ENCODE peak calls at places on chromosomes 11 and 22, in eight cellular contexts. B, K, G, H, E, R, C and D are unnamed samples.

GRCh38 chr11:70226967-70227366 is 23.9 kb downstream of the FADD start:
- DNase-seq in E (peak), R (no peak), G (no peak), K (no peak), C (no peak), B (no peak), H (no peak), D (no peak)

GRCh38 chr11:47946682-47947575 is 33.4 kb upstream of the PTPRJ start:
- DNase-seq in B (peak), H (peak), G (no peak), E (peak), K (no peak), C (peak), R (peak), D (no peak)

GRCh38 chr11:46896719-46897406 is 21.5 kb downstream of the LRP4 start:
- DNase-seq in H (no peak), B (no peak), K (peak), R (peak), C (no peak), G (no peak), E (no peak), D (no peak)

GRCh38 chr11:111913997-111914396 is 1.5 kb downstream of the HSPB2 start:
- DNase-seq in E (no peak), C (no peak), K (no peak), H (no peak), B (peak), R (peak), G (no peak), D (no peak)

GRCh38 chr11:12330491-12331231 is 46.7 kb upstream of the PARVA start:
- DNase-seq in H (no peak), E (no peak), B (no peak), G (no peak), K (no peak), R (no peak), C (no peak), D (no peak)

GRCh38 chr11:73198677-73199076 is 19.4 kb upstream of the P2RY2 start:
- DNase-seq in G (no peak), E (peak), H (no peak), C (no peak), K (no peak), R (peak), B (no peak), D (no peak)

GRCh38 chr11:884578-885070 is 26.0 kb downstream of the CHID1 start:
- DNase-seq in R (no peak), K (no peak), G (no peak), H (no peak), C (no peak), B (no peak), E (no peak), D (no peak)

GRCh38 chr11:112537846-112538330 is 277.2 kb upstream of the PLET1 start:
- DNase-seq in H (peak), G (no peak), B (no peak), K (no peak), C (no peak), R (no peak), E (peak), D (no peak)

GRCh38 chr22:24471570-24471969 is 23.6 kb upstream of the UPB1 start:
- DNase-seq in G (no peak), R (peak), C (no peak), B (peak), E (no peak), K (no peak), H (no peak), D (no peak)

GRCh38 chr11:82732734-82733443 is 775 bp downstream of the FAM181B start:
- DNase-seq in G (no peak), C (no peak), H (peak), B (no peak), R (no peak), E (no peak), K (no peak), D (no peak)

GRCh38 chr22:50418624-50419023 is 56.2 kb downstream of the SBF1 start:
- DNase-seq in E (no peak), B (no peak), R (no peak), H (no peak), K (no peak), C (no peak), G (no peak), D (no peak)

GRCh38 chr11:114448749-114449484 is 9.7 kb downstream of the REXO2 start:
- DNase-seq in K (no peak), B (no peak), E (no peak), R (no peak), H (no peak), C (no peak), G (no peak), D (no peak)

GRCh38 chr11:77081381-77081851 is 14.6 kb downstream of the CAPN5 start:
- DNase-seq in R (no peak), B (no peak), G (no peak), C (peak), H (no peak), E (no peak), K (no peak), D (peak)

GRCh38 chr11:77080643-77081210 is 14.0 kb downstream of the CAPN5 start:
- DNase-seq in E (no peak), G (no peak), H (no peak), R (peak), C (no peak), B (no peak), K (no peak), D (no peak)

GRCh38 chr11:77082838-77083552 is 16.2 kb downstream of the CAPN5 start:
- DNase-seq in R (peak), B (peak), H (no peak), G (peak), C (peak), E (no peak), K (no peak), D (peak)

GRCh38 chr11:77081976-77082836 is 15.4 kb downstream of the CAPN5 start:
- DNase-seq in K (no peak), E (no peak), B (peak), H (no peak), C (peak), R (no peak), G (no peak), D (peak)

DNA sequence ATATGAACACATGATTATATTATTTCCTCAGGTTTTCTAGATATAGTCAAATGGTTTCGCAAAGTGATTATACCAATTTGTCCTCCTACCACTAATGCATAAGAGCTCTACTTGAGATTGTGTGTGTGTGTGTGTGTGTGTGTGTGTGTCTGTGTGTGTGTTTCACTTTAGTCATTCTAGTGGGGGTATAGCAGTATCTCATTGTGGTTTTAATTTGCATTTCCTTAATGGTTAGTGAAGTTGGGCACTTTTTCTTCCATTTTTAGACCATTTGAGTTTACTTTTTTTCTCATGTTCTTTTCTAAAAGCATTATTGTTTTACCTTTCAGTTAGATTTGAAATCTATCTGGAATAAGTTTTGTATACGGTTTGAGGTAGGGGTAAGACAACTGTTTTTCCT is 12.9 kb downstream of the CAPN5 start:
- DNase-seq in B (no peak), E (no peak), C (no peak), K (no peak), R (no peak), H (no peak), G (no peak), D (no peak)
- TF ChIP-seq CTCF in B (no peak), E (no peak), C (no peak), K (no peak), R (no peak), H (no peak), G (no peak), D (no peak)

GRCh38 chr11:44659641-44660040 is 67.1 kb upstream of the TSPAN18 start:
- DNase-seq in H (no peak), C (no peak), E (no peak), K (no peak), R (no peak), B (peak), G (no peak), D (no peak)

GRCh38 chr11:44661311-44661717 is 65.4 kb upstream of the TSPAN18 start:
- DNase-seq in K (no peak), G (no peak), B (no peak), E (no peak), C (no peak), H (no peak), R (no peak), D (no peak)

GRCh38 chr11:44654596-44654995 is 72.2 kb upstream of the TSPAN18 start:
- DNase-seq in H (no peak), E (no peak), C (no peak), K (no peak), R (no peak), G (no peak), B (no peak), D (no peak)

GRCh38 chr11:44654057-44654456 is 72.7 kb upstream of the TSPAN18 start:
- DNase-seq in K (no peak), E (no peak), H (no peak), C (no peak), R (no peak), B (no peak), G (no peak), D (no peak)

GRCh38 chr11:44658451-44658850 is 68.3 kb upstream of the TSPAN18 start:
- DNase-seq in H (no peak), R (peak), B (no peak), K (no peak), C (no peak), E (no peak), G (no peak), D (no peak)
- TF ChIP-seq CTCF in H (no peak), R (peak), B (no peak), K (peak), C (no peak), E (peak), G (no peak), D (peak)

GRCh38 chr11:79021601-79022000 is 419.2 kb downstream of the TENM4 start:
- DNase-seq in B (no peak), K (no peak), H (no peak), C (no peak), R (no peak), G (no peak), E (no peak), D (no peak)

GRCh38 chr11:79025097-79025496 is 415.7 kb downstream of the TENM4 start:
- DNase-seq in C (no peak), R (no peak), E (no peak), B (no peak), K (no peak), H (no peak), G (no peak), D (no peak)

GRCh38 chr11:79018371-79018849 is 422.4 kb downstream of the TENM4 start:
- DNase-seq in K (no peak), B (no peak), E (no peak), G (no peak), R (peak), C (no peak), H (no peak), D (no peak)

GRCh38 chr11:79019277-79019676 is 421.6 kb downstream of the TENM4 start:
- DNase-seq in R (no peak), G (no peak), C (no peak), B (no peak), E (no peak), K (no peak), H (no peak), D (no peak)

GRCh38 chr11:79019981-79020380 is 420.8 kb downstream of the TENM4 start:
- DNase-seq in R (no peak), G (no peak), H (no peak), E (no peak), C (no peak), K (no peak), B (no peak), D (no peak)
- TF ChIP-seq CTCF in R (no peak), G (no peak), H (no peak), E (no peak), C (no peak), K (no peak), B (no peak), D (no peak)

GRCh38 chr22:38706885-38707180 is 1.1 kb downstream of the GTPBP1 start:
- DNase-seq in B (no peak), E (no peak), G (no peak), C (no peak), K (no peak), H (no peak), R (no peak), D (no peak)

GRCh38 chr22:38707346-38707745 is 1.6 kb downstream of the GTPBP1 start:
- DNase-seq in E (peak), B (no peak), K (no peak), R (peak), H (peak), G (no peak), C (no peak), D (no peak)

GRCh38 chr22:38704568-38705234 is 1.0 kb upstream of the GTPBP1 start:
- DNase-seq in K (no peak), C (no peak), B (no peak), R (peak), E (no peak), G (no peak), H (no peak), D (no peak)

GRCh38 chr22:38706101-38706884 is 549 bp downstream of the GTPBP1 start:
- DNase-seq in E (no peak), H (no peak), K (no peak), C (no peak), G (no peak), B (peak), R (peak), D (no peak)

DNA sequence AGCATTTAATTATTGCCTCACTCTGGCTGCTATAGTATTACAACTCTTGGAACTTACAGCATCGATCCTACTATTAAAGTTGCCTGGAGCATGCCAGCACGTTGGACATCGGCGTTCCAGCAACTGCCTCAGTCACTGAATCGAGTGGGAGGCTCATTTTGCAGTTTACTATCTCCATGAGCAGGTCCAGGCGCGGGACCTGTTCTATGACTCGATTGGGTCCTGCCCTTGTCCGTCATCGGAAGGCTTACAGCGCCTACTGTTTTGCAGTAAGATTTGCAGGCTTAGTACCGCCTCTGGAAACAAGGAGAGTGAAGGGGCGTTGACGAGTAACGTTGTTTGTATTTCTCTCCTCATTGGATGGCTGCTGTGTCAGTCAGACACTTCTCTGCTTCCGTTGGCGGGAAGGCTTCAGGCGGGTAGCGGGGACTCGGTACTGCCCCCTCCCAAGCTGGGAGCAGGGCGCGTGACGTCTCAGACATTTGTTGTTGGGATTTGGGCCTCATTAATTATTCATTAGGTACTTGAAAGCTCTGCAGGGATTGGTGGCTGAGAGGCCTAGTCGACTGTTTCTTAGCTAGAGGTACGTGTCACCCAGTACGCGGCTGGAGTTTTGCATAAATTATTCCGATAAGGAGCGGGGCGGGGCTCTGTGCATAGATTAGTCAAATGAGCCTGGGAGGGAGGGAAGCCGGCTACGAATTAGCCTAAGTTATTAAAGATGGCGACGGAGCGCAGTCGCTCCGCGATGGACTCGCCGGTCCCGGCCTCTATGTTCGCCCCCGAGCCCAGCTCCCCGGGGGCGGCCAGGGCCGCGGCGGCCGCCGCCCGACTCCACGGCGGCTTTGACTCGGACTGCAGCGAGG is at the start of gene GTPBP1:
- DNase-seq in E (peak), R (peak), G (peak), B (peak), C (peak), K (peak), H (peak), D (peak)
- TF ChIP-seq CTCF in E (no peak), R (no peak), G (peak), B (no peak), C (no peak), K (no peak), H (no peak), D (no peak)

DNA sequence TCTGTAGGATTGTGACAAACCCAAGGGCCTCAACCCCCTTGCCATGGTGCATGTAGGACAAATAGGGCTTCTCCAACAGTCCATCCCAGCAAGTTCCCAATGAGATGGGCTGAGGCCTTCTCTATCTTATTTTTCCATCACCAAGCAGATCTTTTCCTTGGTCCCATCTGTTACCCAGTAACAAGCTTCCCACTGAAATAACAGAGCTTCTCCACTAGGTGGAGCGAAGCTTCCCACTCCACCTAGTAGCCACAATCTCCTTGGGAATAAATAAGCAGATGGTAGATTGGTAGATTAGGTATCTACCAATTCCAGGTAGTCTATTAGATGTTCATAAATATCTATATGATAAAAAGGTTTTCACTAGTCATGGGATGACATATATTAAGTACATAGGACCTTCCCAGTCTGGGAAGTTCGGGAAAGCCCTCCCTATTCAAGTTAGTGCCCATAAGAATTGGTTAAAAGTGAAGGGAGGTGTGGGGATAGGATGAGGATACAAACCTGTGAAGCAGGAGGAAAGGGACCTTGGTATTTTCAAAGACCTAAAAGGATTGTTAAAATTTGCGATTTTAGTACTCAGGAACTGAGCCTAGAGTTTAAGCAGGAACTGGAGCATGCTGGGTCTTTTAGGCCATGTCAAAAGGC is 5.9 kb upstream of the OR52L1 start:
- DNase-seq in G (no peak), E (no peak), R (peak), K (peak), B (no peak), C (no peak), H (peak), D (no peak)
- TF ChIP-seq CTCF in G (no peak), E (peak), R (peak), K (peak), B (peak), C (peak), H (peak), D (peak)